ENCODE peak calls at places on chromosomes 5 and 9, in four cellular contexts. One of them, this sample, is unnamed.

GRCh38 chr5:126471875-126472537 is 48.8 kb downstream of the GRAMD2B start:
- DNase-seq in sigmoid colon: no peak
- DNase-seq in prostate gland: no peak
- DNase-seq in stomach: no peak
- DNase-seq in this sample: no peak

GRCh38 chr5:98638701-98639100 is 134.8 kb upstream of the RGMB start:
- DNase-seq in stomach: no peak
- DNase-seq in prostate gland: no peak
- DNase-seq in sigmoid colon: no peak
- DNase-seq in this sample: no peak

GRCh38 chr5:172834570-172835245 is 657 bp downstream of the ERGIC1 start:
- DNase-seq in stomach: no peak
- DNase-seq in prostate gland: no peak
- DNase-seq in sigmoid colon: peak
- DNase-seq in this sample: no peak

GRCh38 chr9:130887494-130888144 is 9.0 kb downstream of the QRFP start:
- DNase-seq in stomach: no peak
- DNase-seq in sigmoid colon: no peak
- DNase-seq in prostate gland: no peak
- DNase-seq in this sample: no peak

GRCh38 chr9:23621924-23622323 is 204.1 kb downstream of the ELAVL2 start:
- DNase-seq in prostate gland: no peak
- DNase-seq in sigmoid colon: no peak
- DNase-seq in stomach: no peak
- DNase-seq in this sample: no peak

GRCh38 chr9:99513441-99514112 is 291.5 kb downstream of the SEC61B start:
- DNase-seq in prostate gland: no peak
- DNase-seq in stomach: no peak
- DNase-seq in sigmoid colon: no peak
- DNase-seq in this sample: no peak

GRCh38 chr5:181159286-181160143 is 12.1 kb downstream of the OR2V2 start:
- DNase-seq in prostate gland: peak
- DNase-seq in sigmoid colon: peak
- DNase-seq in stomach: peak
- DNase-seq in this sample: peak

GRCh38 chr9:107749787-107750444 is 260.3 kb upstream of the KLF4 start:
- DNase-seq in stomach: peak
- DNase-seq in prostate gland: peak
- DNase-seq in sigmoid colon: peak
- DNase-seq in this sample: peak

GRCh38 chr9:88623698-88624097 is 88.7 kb downstream of the NXNL2 start:
- DNase-seq in sigmoid colon: no peak
- DNase-seq in stomach: no peak
- DNase-seq in prostate gland: no peak
- DNase-seq in this sample: no peak

GRCh38 chr9:7146582-7146981 is 388.8 kb downstream of the KDM4C start:
- DNase-seq in sigmoid colon: no peak
- DNase-seq in stomach: no peak
- DNase-seq in prostate gland: no peak
- DNase-seq in this sample: no peak

GRCh38 chr9:135552698-135553161 is 6.8 kb downstream of the OBP2A start:
- DNase-seq in prostate gland: no peak
- DNase-seq in sigmoid colon: no peak
- DNase-seq in stomach: no peak
- DNase-seq in this sample: no peak

GRCh38 chr9:20884985-20885593 is 146.4 kb downstream of the HACD4 start:
- DNase-seq in sigmoid colon: peak
- DNase-seq in prostate gland: peak
- DNase-seq in stomach: peak
- DNase-seq in this sample: peak

GRCh38 chr9:25913806-25914205 is 235.6 kb upstream of the TUSC1 start:
- DNase-seq in sigmoid colon: no peak
- DNase-seq in stomach: no peak
- DNase-seq in prostate gland: no peak
- DNase-seq in this sample: no peak

GRCh38 chr5:95901676-95902646 is 59.7 kb downstream of the ELL2 start:
- DNase-seq in prostate gland: no peak
- DNase-seq in stomach: no peak
- DNase-seq in sigmoid colon: no peak
- DNase-seq in this sample: peak

GRCh38 chr5:94901071-94901979 is 282.9 kb downstream of the SLF1 start:
- DNase-seq in stomach: no peak
- DNase-seq in sigmoid colon: no peak
- DNase-seq in prostate gland: no peak
- DNase-seq in this sample: no peak

GRCh38 chr9:89498845-89499480 is 1.1 kb upstream of the SEMA4D start:
- DNase-seq in sigmoid colon: no peak
- DNase-seq in stomach: peak
- DNase-seq in prostate gland: no peak
- DNase-seq in this sample: no peak

GRCh38 chr5:110027527-110028322 is 338.0 kb downstream of the MAN2A1 start:
- DNase-seq in stomach: no peak
- DNase-seq in sigmoid colon: no peak
- DNase-seq in prostate gland: no peak
- DNase-seq in this sample: no peak

GRCh38 chr5:159449925-159450324 is 119.6 kb upstream of the IL12B start:
- DNase-seq in stomach: no peak
- DNase-seq in prostate gland: no peak
- DNase-seq in sigmoid colon: no peak
- DNase-seq in this sample: peak

GRCh38 chr5:54470677-54471076 is 15.2 kb downstream of the HSPB3 start:
- DNase-seq in stomach: no peak
- DNase-seq in sigmoid colon: no peak
- DNase-seq in prostate gland: no peak
- DNase-seq in this sample: no peak

GRCh38 chr5:40446910-40447309 is 232.8 kb upstream of the PTGER4 start:
- DNase-seq in sigmoid colon: no peak
- DNase-seq in stomach: no peak
- DNase-seq in prostate gland: peak
- DNase-seq in this sample: no peak

GRCh38 chr5:171628344-171628743 is 157.3 kb upstream of the SMIM23 start:
- DNase-seq in prostate gland: no peak
- DNase-seq in sigmoid colon: peak
- DNase-seq in stomach: no peak
- DNase-seq in this sample: no peak

GRCh38 chr9:126149661-126150060 is 177.0 kb upstream of the MVB12B start:
- DNase-seq in sigmoid colon: no peak
- DNase-seq in prostate gland: no peak
- DNase-seq in stomach: peak
- DNase-seq in this sample: no peak

GRCh38 chr9:2271426-2271825 is 256.3 kb downstream of the SMARCA2 start:
- DNase-seq in sigmoid colon: no peak
- DNase-seq in stomach: no peak
- DNase-seq in prostate gland: no peak
- DNase-seq in this sample: peak

GRCh38 chr9:2767800-2768199 is 50.5 kb downstream of the KCNV2 start:
- DNase-seq in stomach: no peak
- DNase-seq in prostate gland: no peak
- DNase-seq in sigmoid colon: no peak
- DNase-seq in this sample: no peak

GRCh38 chr5:63085551-63085950 is 506.9 kb downstream of the LRRC70 start:
- DNase-seq in sigmoid colon: no peak
- DNase-seq in stomach: no peak
- DNase-seq in prostate gland: no peak
- DNase-seq in this sample: no peak

GRCh38 chr5:152367554-152367953 is 37.5 kb downstream of the NMUR2 start:
- DNase-seq in sigmoid colon: no peak
- DNase-seq in stomach: no peak
- DNase-seq in prostate gland: no peak
- DNase-seq in this sample: no peak

GRCh38 chr9:101235105-101235866 is 149.5 kb downstream of the BAAT start:
- DNase-seq in stomach: no peak
- DNase-seq in prostate gland: no peak
- DNase-seq in sigmoid colon: no peak
- DNase-seq in this sample: peak

GRCh38 chr5:14156611-14157493 is 13.7 kb downstream of the TRIO start:
- DNase-seq in prostate gland: no peak
- DNase-seq in sigmoid colon: no peak
- DNase-seq in stomach: no peak
- DNase-seq in this sample: peak

GRCh38 chr9:114930063-114930812 is at the start of gene TNFSF8:
- DNase-seq in stomach: peak
- DNase-seq in sigmoid colon: no peak
- DNase-seq in prostate gland: no peak
- DNase-seq in this sample: no peak

GRCh38 chr5:68420476-68421344 is 205.2 kb downstream of the PIK3R1 start:
- DNase-seq in stomach: peak
- DNase-seq in sigmoid colon: no peak
- DNase-seq in prostate gland: no peak
- DNase-seq in this sample: no peak

GRCh38 chr9:132957805-132958204 is 13.4 kb upstream of the TSC1 start:
- DNase-seq in sigmoid colon: no peak
- DNase-seq in prostate gland: no peak
- DNase-seq in stomach: no peak
- DNase-seq in this sample: no peak

GRCh38 chr5:863244-863805 is 12.5 kb upstream of the ZDHHC11 start:
- DNase-seq in sigmoid colon: no peak
- DNase-seq in prostate gland: no peak
- DNase-seq in stomach: no peak
- DNase-seq in this sample: no peak
- TF ChIP-seq POLR2AphosphoS5 in sigmoid colon: no peak
- TF ChIP-seq POLR2AphosphoS5 in prostate gland: no peak
- TF ChIP-seq POLR2AphosphoS5 in stomach: no peak
- TF ChIP-seq POLR2AphosphoS5 in this sample: no peak

GRCh38 chr5:150022681-150023080 is 22.1 kb downstream of the HMGXB3 start:
- DNase-seq in sigmoid colon: no peak
- DNase-seq in prostate gland: no peak
- DNase-seq in stomach: no peak
- DNase-seq in this sample: no peak

GRCh38 chr5:150020249-150020648 is 19.7 kb downstream of the HMGXB3 start:
- DNase-seq in prostate gland: no peak
- DNase-seq in stomach: no peak
- DNase-seq in sigmoid colon: no peak
- DNase-seq in this sample: no peak

GRCh38 chr5:150023136-150023535 is 22.6 kb downstream of the HMGXB3 start:
- DNase-seq in prostate gland: no peak
- DNase-seq in sigmoid colon: no peak
- DNase-seq in stomach: no peak
- DNase-seq in this sample: no peak

GRCh38 chr5:150021491-150022162 is 21.1 kb downstream of the HMGXB3 start:
- DNase-seq in prostate gland: peak
- DNase-seq in stomach: no peak
- DNase-seq in sigmoid colon: no peak
- DNase-seq in this sample: peak

DNA sequence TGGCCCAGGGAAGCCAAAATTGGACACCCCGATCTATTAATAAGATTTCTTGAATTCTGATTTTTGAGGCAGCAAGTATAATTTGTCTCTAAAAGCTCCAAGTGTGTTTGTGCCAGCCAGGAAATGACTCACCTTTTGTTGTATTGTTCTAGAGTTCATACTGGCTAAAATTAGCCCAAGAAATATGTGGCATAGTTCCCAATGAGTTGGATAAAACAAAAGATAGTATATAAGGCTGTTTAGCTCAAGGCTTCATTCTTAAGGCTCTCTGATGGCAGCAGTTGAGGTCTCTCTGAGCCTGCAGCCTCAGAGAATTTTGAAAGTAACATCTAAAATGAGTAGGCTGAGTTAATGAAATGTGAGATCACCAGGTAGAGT is 21.6 kb downstream of the HMGXB3 start:
- DNase-seq in stomach: no peak
- DNase-seq in sigmoid colon: no peak
- DNase-seq in prostate gland: peak
- DNase-seq in this sample: peak
- TF ChIP-seq POLR2AphosphoS5 in stomach: no peak
- TF ChIP-seq POLR2AphosphoS5 in sigmoid colon: no peak
- TF ChIP-seq POLR2AphosphoS5 in prostate gland: peak
- TF ChIP-seq POLR2AphosphoS5 in this sample: peak

DNA sequence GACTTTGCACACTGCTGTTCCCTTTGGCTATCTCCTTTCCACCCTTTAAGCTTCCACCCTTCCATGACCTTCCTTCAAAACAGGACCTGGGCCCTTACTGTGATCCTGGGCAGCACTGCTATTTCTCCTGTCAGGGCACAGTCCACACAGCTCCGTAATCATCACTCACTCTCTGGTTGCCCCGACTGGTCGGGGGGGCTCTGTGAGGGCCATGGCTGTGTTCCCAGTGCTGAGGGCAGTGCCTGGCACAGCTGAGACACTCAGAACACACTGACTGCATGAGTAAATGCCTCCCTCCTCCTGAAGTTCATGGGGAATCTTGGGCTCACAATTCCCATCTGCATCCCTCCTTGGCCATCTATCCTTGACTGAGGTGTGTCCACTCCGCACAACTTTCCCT is 12.2 kb downstream of the TRAF1 start:
- DNase-seq in sigmoid colon: no peak
- DNase-seq in prostate gland: no peak
- DNase-seq in stomach: no peak
- DNase-seq in this sample: no peak
- TF ChIP-seq POLR2AphosphoS5 in sigmoid colon: no peak
- TF ChIP-seq POLR2AphosphoS5 in prostate gland: peak
- TF ChIP-seq POLR2AphosphoS5 in stomach: peak
- TF ChIP-seq POLR2AphosphoS5 in this sample: no peak

GRCh38 chr9:120914953-120915352 is 11.6 kb downstream of the TRAF1 start:
- DNase-seq in sigmoid colon: no peak
- DNase-seq in stomach: no peak
- DNase-seq in prostate gland: no peak
- DNase-seq in this sample: no peak

GRCh38 chr9:120917989-120918630 is 8.5 kb downstream of the TRAF1 start:
- DNase-seq in stomach: no peak
- DNase-seq in prostate gland: no peak
- DNase-seq in sigmoid colon: no peak
- DNase-seq in this sample: no peak

GRCh38 chr9:120915854-120916495 is 10.6 kb downstream of the TRAF1 start:
- DNase-seq in prostate gland: peak
- DNase-seq in sigmoid colon: no peak
- DNase-seq in stomach: no peak
- DNase-seq in this sample: no peak

GRCh38 chr9:120917285-120917684 is 9.3 kb downstream of the TRAF1 start:
- DNase-seq in prostate gland: no peak
- DNase-seq in stomach: no peak
- DNase-seq in sigmoid colon: no peak
- DNase-seq in this sample: no peak

DNA sequence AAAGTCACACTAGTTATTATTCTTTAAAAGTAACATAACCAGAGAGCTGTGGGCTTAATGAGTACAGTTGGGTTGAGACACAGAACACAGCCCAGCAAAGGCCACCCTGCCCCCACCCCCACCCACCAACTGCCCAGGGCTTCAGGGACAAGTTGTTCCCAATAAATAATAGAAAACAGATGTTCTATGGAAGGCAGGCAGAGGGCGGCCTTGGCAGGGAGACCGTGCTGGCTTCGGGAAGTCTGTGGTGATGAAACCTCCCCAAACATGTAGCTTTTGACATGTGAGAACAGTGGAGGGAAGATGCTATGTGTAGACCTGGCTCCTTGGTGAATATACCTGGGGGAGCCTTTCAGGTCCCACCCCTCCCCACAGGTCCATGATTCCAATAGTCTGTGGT is 10.0 kb downstream of the TRAF1 start:
- DNase-seq in sigmoid colon: peak
- DNase-seq in prostate gland: peak
- DNase-seq in stomach: no peak
- DNase-seq in this sample: no peak
- TF ChIP-seq POLR2AphosphoS5 in sigmoid colon: peak
- TF ChIP-seq POLR2AphosphoS5 in prostate gland: peak
- TF ChIP-seq POLR2AphosphoS5 in stomach: peak
- TF ChIP-seq POLR2AphosphoS5 in this sample: no peak

This sample was measured in HCT116.